ENCODE peak calls at places on chromosomes 5 and 9, in six cellular contexts. J is hepatocyte; W is CD8-positive, alpha-beta T cell; G is GM13976; H is endothelial cell; V is BJ. K is an unnamed sample.

GRCh38 chr9:108551030-108551964 is 304.5 kb downstream of the ACTL7B start:
- DNase-seq in J (peak; percentile 50), W (no peak), G (no peak), H (no peak), V (peak; percentile 65), K (no peak)

GRCh38 chr9:14080940-14081621 is 232.9 kb downstream of the NFIB start:
- DNase-seq in J (no peak), W (no peak), G (no peak), H (no peak), V (no peak), K (no peak)

GRCh38 chr5:173178369-173178910 is 34.1 kb downstream of the BNIP1 start:
- DNase-seq in J (no peak), W (no peak), G (no peak), H (no peak), V (no peak), K (no peak)

GRCh38 chr9:17422994-17423680 is 155.7 kb upstream of the SH3GL2 start:
- DNase-seq in J (no peak), W (no peak), G (no peak), H (no peak), V (no peak), K (no peak)

GRCh38 chr9:115058175-115058574 is 59.8 kb downstream of the TNC start:
- DNase-seq in J (no peak), W (no peak), G (no peak), H (no peak), V (no peak), K (no peak)

GRCh38 chr5:117220730-117221129 is 646.1 kb upstream of the SEMA6A start:
- DNase-seq in J (no peak), W (no peak), G (no peak), H (no peak), V (no peak), K (no peak)

GRCh38 chr5:166883016-166883415 is 1408.4 kb upstream of the WWC1 start:
- DNase-seq in J (no peak), W (no peak), G (no peak), H (no peak), V (no peak), K (no peak)

GRCh38 chr5:54727874-54728273 is 210.3 kb downstream of the SNX18 start:
- DNase-seq in J (no peak), W (no peak), G (no peak), H (no peak), V (no peak), K (no peak)

GRCh38 chr9:133629221-133630110 is 6.7 kb upstream of the DBH start:
- DNase-seq in J (no peak), W (no peak), G (no peak), H (no peak), V (no peak), K (no peak)

GRCh38 chr9:115633099-115633498 is 515.1 kb upstream of the TNC start:
- DNase-seq in J (no peak), W (no peak), G (no peak), H (no peak), V (peak; percentile 61), K (no peak)

GRCh38 chr9:16152276-16153065 is 599.6 kb downstream of the CCDC171 start:
- DNase-seq in J (no peak), W (no peak), G (no peak), H (no peak), V (no peak), K (no peak)

GRCh38 chr5:163893301-163893700 is 387.9 kb downstream of the MAT2B start:
- DNase-seq in J (no peak), W (no peak), G (no peak), H (no peak), V (no peak), K (no peak)

GRCh38 chr5:30959238-30959637 is 234.2 kb upstream of the CDH6 start:
- DNase-seq in J (no peak), W (no peak), G (no peak), H (no peak), V (no peak), K (no peak)

DNA sequence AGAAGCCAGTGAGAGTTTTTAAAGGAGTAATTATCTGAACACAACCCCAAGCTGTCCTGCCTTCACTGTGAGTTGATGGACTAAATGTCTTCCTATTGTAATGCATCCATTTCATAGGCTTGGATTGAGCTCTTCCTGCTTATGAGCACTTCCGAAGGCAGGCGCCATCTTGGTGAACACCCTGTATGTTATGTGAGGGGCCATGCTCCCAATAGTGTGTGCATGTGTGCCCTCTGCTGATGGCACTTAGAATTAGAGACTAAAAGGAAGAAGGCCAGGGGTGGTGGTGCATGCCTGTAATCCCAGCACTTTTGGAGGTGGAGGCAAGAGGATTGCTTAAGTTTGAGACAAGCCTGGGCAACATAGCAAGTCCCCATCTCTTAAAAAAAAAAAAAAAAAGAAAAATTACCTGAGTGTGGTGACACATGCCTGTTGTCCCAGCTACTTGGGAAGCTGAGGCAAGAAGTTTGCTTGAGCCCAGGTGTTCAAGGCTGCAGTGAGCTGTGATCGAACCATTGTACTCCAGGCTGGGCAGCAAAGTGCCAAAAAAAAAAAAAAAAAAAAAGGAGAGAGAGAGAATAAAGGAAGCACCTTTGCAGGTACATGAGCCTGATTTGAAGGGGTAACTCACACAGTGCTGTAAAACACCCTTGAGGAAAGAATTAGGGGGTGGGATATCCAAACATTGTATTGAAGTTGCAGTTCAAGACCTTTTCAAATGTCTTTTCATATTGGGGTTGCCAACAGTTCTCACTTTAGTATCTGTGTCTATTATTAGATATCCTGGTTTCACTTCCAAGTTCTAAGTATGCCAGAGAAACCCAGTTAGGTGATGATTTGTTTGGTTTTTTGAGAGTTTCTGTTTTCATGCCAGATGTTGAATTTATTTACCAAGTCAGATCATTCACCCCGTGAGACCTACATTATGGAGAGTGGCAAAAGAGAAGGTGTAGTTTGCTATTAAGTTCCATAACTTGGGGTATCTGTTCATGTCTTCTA is 64.8 kb downstream of the C9orf152 start:
- DNase-seq in J (no peak), W (no peak), G (no peak), H (no peak), V (no peak), K (no peak)
- TF ChIP-seq CTCF in J (peak; percentile 10), W (no peak), G (peak; percentile 25), H (no peak), V (no peak), K (no peak)

GRCh38 chr5:98734646-98735045 is 38.8 kb upstream of the RGMB start:
- DNase-seq in J (no peak), W (no peak), G (no peak), H (no peak), V (no peak), K (no peak)
- TF ChIP-seq CTCF in J (no peak), W (no peak), G (no peak), H (no peak), V (no peak), K (no peak)

GRCh38 chr9:127249877-127250276 is 14.7 kb upstream of the GARNL3 start:
- DNase-seq in J (no peak), W (no peak), G (no peak), H (no peak), V (no peak), K (no peak)
- TF ChIP-seq CTCF in J (no peak), W (no peak), G (no peak), H (no peak), V (no peak), K (no peak)

GRCh38 chr9:19492775-19493173 is 84.0 kb downstream of the ACER2 start:
- DNase-seq in J (no peak), W (no peak), G (no peak), H (no peak), V (no peak), K (no peak)

GRCh38 chr9:19490269-19490668 is 81.5 kb downstream of the ACER2 start:
- DNase-seq in J (no peak), W (no peak), G (no peak), H (no peak), V (no peak), K (no peak)

GRCh38 chr9:19495186-19496028 is 86.6 kb downstream of the ACER2 start:
- DNase-seq in J (no peak), W (no peak), G (no peak), H (no peak), V (no peak), K (no peak)

GRCh38 chr9:19493845-19494244 is 85.0 kb downstream of the ACER2 start:
- DNase-seq in J (no peak), W (no peak), G (no peak), H (no peak), V (no peak), K (no peak)

GRCh38 chr9:19493174-19493811 is 84.5 kb downstream of the ACER2 start:
- DNase-seq in J (peak; percentile 76), W (no peak), G (peak; percentile 74), H (peak; percentile 60), V (no peak), K (no peak)
- TF ChIP-seq CTCF in J (peak; percentile 77), W (peak; percentile 76), G (peak; percentile 56), H (peak; percentile 88), V (peak; percentile 81), K (no peak)

GRCh38 chr5:111092062-111092853 is at the start of gene WDR36:
- DNase-seq in J (peak; percentile 92), W (peak; percentile 77), G (peak; percentile 86), H (peak; percentile 89), V (peak; percentile 33), K (peak; percentile 65)
- TF ChIP-seq CTCF in J (no peak), W (no peak), G (no peak), H (no peak), V (no peak), K (no peak)